ENCODE peak calls at places on chromosome 4, in four cellular contexts. G is SK-N-SH, W is HepG2, L is K562. E is an unnamed sample.

GRCh38 chr4:98510757-98511517 is 147.5 kb downstream of the TSPAN5 start:
- DNase-seq in G (no peak), W (no peak), L (no peak), E (no peak)

GRCh38 chr4:154018659-154019058 is 229.8 kb upstream of the SFRP2 start:
- DNase-seq in L (no peak), G (peak; percentile 19), W (no peak), E (peak; percentile 67)

GRCh38 chr4:111689214-111689613 is 456.0 kb upstream of the FAM241A start:
- DNase-seq in W (no peak), L (no peak), G (no peak), E (no peak)

GRCh38 chr4:183840311-183840710 is 64.8 kb upstream of the STOX2 start:
- DNase-seq in G (peak; percentile 77), W (peak; percentile 60), L (peak; percentile 67), E (peak; percentile 84)

GRCh38 chr4:65071532-65071931 is 598.8 kb downstream of the EPHA5 start:
- DNase-seq in G (no peak), L (no peak), W (no peak), E (no peak)

GRCh38 chr4:12701384-12701783 is 782.8 kb downstream of the RAB28 start:
- DNase-seq in W (no peak), G (no peak), L (no peak), E (no peak)

GRCh38 chr4:786861-787300 is 39.0 kb downstream of the CPLX1 start:
- DNase-seq in L (no peak), W (no peak), G (peak; percentile 44), E (no peak)

GRCh38 chr4:45350438-45350837 is 624.1 kb upstream of the GNPDA2 start:
- DNase-seq in G (no peak), W (no peak), L (no peak), E (no peak)

GRCh38 chr4:86414686-86415085 is 54.8 kb upstream of the MAPK10 start:
- DNase-seq in G (no peak), W (no peak), L (no peak), E (no peak)

GRCh38 chr4:98248984-98249383 is 12.2 kb upstream of the RAP1GDS1 start:
- DNase-seq in G (no peak), W (no peak), L (no peak), E (no peak)

GRCh38 chr4:87109121-87109520 is 111.3 kb downstream of the KLHL8 start:
- DNase-seq in G (peak; percentile 62), W (no peak), L (no peak), E (no peak)

GRCh38 chr4:94251094-94251493 is 43.4 kb downstream of the SMARCAD1 start:
- DNase-seq in L (no peak), W (no peak), G (no peak), E (no peak)

GRCh38 chr4:94256833-94257232 is 49.2 kb downstream of the SMARCAD1 start:
- DNase-seq in L (no peak), W (peak; percentile 2), G (no peak), E (no peak)

GRCh38 chr4:94256144-94256783 is 48.6 kb downstream of the SMARCAD1 start:
- DNase-seq in W (no peak), G (no peak), L (no peak), E (no peak)

GRCh38 chr4:94253036-94253435 is 45.4 kb downstream of the SMARCAD1 start:
- DNase-seq in W (no peak), L (no peak), G (no peak), E (no peak)
- TF ChIP-seq FOXJ3 in W (no peak), L (no peak), G (no peak), E (no peak)

DNA sequence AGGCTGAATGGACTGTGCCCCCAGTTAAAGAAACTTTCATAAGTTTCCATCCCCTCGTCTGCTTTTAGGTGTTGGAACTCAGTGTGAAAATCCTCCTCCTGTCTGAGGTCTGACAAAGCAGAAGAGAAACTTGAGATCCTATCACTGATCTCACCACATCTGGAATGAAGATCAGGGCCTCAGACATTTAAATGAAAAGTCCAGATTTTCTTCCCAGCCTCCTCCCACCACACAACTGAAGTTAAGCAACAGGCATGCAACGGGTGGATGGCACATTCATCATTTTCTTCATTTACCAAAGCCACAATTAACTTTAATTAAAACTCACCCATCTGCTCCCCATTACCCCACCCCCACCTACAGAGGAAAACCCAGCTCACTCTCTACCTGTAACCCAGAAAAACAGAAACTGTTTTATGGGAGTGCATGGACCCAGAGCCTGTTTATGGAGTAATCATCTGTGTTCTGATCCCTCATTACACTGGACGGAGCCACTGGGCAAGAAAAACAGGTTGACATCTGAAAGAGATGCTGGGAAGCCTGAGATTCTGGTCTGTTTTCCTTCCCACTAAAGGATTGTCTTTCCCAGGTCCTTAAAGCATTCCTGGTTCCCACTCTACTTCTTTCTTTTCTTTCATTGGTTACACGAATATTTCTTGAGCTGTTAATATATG is 58.1 kb upstream of the HOPX start:
- DNase-seq in L (no peak), G (no peak), W (no peak), E (no peak)
- TF ChIP-seq FOXJ3 in L (no peak), G (no peak), W (no peak), E (no peak)

DNA sequence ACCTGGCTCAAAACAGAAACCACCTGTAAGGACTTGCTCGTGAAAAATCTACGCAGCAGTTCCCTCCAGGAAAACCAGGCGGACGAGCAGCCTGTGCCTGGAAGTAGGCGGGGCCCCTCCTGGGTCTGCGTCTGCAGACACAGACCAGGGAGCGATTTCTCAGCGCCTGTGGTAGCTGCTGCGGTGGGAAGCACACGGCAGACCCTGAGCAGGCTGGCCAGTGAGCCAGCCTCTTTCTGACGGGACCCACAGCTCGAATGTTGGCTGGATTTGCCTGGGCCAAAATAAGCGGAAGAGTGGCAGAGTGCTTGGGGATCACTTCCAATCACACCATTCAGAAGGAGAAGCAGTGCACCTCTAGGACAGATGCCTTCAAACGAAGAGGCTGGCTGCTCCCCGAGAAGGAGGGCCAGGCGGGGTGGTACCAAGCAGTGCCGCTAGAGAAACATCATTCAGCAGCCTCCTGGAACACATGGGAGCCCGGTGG is 86.0 kb downstream of the GATB start:
- DNase-seq in L (no peak), W (no peak), G (peak; percentile 90), E (peak; percentile 76)
- TF ChIP-seq FOXJ3 in L (no peak), W (no peak), G (no peak), E (no peak)

DNA sequence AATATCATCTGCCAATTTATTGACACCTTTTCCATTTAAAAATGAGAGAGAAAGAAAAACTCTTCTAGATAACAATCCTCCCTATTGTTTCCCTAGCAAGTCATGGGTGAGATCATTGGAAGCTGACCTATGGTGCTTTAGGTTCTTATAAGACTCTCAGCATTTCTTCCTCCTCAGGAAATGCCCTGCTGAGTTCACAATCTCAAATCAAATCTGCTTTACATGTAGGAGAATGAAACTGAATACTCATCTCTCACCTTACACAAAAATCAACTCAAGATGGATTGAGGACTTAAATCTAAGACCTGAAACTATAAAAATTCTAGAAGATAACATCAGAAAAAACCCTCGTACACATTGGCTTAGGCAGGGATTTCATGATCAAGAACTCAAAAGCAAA is 267.4 kb downstream of the RAPGEF2 start:
- DNase-seq in W (no peak), L (no peak), G (no peak), E (no peak)
- TF ChIP-seq FOXJ3 in W (no peak), L (no peak), G (no peak), E (no peak)

DNA sequence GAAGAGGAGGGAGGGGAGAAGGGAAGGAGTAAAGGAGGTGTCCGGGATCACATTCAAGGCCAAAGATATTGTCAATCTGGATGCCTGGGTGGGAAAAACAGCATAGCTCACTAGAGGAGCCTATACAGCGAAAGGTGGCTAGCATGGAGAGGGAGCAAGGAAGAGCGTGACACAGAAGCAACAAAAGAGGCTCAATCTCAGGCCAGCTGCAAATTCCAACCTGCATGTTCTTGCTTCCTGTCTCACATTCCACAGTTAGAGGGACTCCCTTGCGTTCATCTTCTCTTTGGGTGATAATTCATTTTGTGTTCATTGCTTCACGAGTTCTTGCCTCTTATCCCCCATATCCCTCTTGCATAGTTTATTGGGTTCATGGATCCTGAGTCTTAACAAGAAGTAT is 3.0 kb upstream of the CLNK start:
- DNase-seq in L (no peak), G (no peak), W (no peak), E (no peak)
- TF ChIP-seq FOXJ3 in L (no peak), G (no peak), W (no peak), E (no peak)

GRCh38 chr4:169263791-169264392 is 6.9 kb downstream of the SH3RF1 start:
- DNase-seq in W (no peak), G (no peak), L (no peak), E (no peak)
- TF ChIP-seq FOXJ3 in W (no peak), G (no peak), L (no peak), E (no peak)

DNA sequence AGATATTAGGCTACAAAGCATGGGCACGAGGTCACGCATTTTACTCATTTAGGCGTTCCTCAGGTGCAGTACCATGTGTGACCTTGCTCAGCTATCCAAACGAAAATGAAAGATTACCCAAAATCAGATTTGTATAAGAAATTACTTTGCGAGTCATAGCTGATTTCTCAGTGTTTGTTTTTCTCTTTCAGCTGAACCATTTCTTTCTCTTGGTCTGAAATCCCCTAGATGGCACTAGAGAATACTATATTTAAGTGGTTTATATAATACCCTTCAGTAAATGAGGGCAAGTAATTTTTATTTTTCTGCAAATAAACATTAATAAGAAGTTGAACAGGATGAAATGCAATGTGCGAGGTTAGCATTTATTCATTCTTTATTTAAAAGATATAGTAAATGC is 496.6 kb downstream of the STIM2 start:
- DNase-seq in W (no peak), L (no peak), G (no peak), E (no peak)
- TF ChIP-seq FOXJ3 in W (no peak), L (no peak), G (no peak), E (no peak)

DNA sequence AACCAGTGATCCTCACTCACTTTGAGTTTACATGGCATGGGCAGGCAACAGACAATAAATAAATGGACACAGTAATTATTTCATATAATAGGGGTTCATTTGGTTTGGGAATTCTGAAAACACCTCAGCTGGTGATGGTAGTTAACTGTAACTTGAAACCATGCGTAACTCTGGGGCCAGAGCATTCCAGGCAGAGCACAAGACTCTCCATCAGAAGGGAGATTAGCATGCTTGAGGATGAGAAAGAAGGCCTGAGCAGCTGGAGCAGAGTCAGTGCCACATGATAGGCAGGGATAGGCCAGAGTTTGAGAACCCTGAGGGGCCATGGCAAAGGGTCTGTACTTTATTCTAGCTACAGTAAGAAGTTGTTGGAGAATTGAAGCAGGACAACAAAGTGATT is 56.3 kb upstream of the CXCL8 start:
- DNase-seq in L (no peak), W (no peak), G (no peak), E (peak; percentile 14)
- TF ChIP-seq FOXJ3 in L (no peak), W (no peak), G (no peak), E (no peak)

GRCh38 chr4:138241281-138242075 is 671 bp downstream of the SLC7A11 start:
- DNase-seq in W (no peak), L (peak; percentile 19), G (no peak), E (no peak)
- TF ChIP-seq FOXJ3 in W (no peak), L (no peak), G (no peak), E (no peak)

E was measured in WTC11.